ENCODE peak calls at places on chromosomes 7 and 10, in ten cellular contexts. One of them, this sample, is unnamed.

GRCh38 chr10:131933695-131934086 is 32.9 kb downstream of the PPP2R2D start:
- DNase-seq in aorta: no peak
- DNase-seq in effector CD4-positive, alpha-beta T cell: no peak
- DNase-seq in AG04450: no peak
- DNase-seq in left cardiac atrium: no peak
- DNase-seq in D341Med: no peak
- DNase-seq in GM04503: no peak
- DNase-seq in stimulated activated CD8-positive, alpha-beta memory T cell treated with anti-CD3 and anti-CD28 coated beads, Interleukin-2, amount 100 ng/mL, for 48 hours: no peak
- DNase-seq in posterior cingulate gyrus: no peak
- DNase-seq in NCI-H2081: no peak
- DNase-seq in this sample: no peak

GRCh38 chr10:106251573-106251972 is 912.9 kb downstream of the SORCS1 start:
- DNase-seq in posterior cingulate gyrus: no peak
- DNase-seq in AG04450: no peak
- DNase-seq in D341Med: no peak
- DNase-seq in NCI-H2081: no peak
- DNase-seq in aorta: no peak
- DNase-seq in left cardiac atrium: no peak
- DNase-seq in GM04503: no peak
- DNase-seq in effector CD4-positive, alpha-beta T cell: no peak
- DNase-seq in stimulated activated CD8-positive, alpha-beta memory T cell treated with anti-CD3 and anti-CD28 coated beads, Interleukin-2, amount 100 ng/mL, for 48 hours: no peak
- DNase-seq in this sample: no peak

GRCh38 chr7:48899932-48900331 is 24.4 kb upstream of the CDC14C start:
- DNase-seq in effector CD4-positive, alpha-beta T cell: no peak
- DNase-seq in AG04450: no peak
- DNase-seq in aorta: no peak
- DNase-seq in left cardiac atrium: no peak
- DNase-seq in GM04503: no peak
- DNase-seq in posterior cingulate gyrus: no peak
- DNase-seq in D341Med: no peak
- DNase-seq in stimulated activated CD8-positive, alpha-beta memory T cell treated with anti-CD3 and anti-CD28 coated beads, Interleukin-2, amount 100 ng/mL, for 48 hours: no peak
- DNase-seq in NCI-H2081: no peak
- DNase-seq in this sample: no peak

GRCh38 chr10:84244651-84245270 is at the start of gene RGR:
- DNase-seq in AG04450: no peak
- DNase-seq in left cardiac atrium: peak; percentile 45
- DNase-seq in aorta: no peak
- DNase-seq in effector CD4-positive, alpha-beta T cell: no peak
- DNase-seq in stimulated activated CD8-positive, alpha-beta memory T cell treated with anti-CD3 and anti-CD28 coated beads, Interleukin-2, amount 100 ng/mL, for 48 hours: no peak
- DNase-seq in NCI-H2081: no peak
- DNase-seq in posterior cingulate gyrus: peak; percentile 89
- DNase-seq in GM04503: no peak
- DNase-seq in D341Med: peak; percentile 74
- DNase-seq in this sample: no peak

GRCh38 chr7:132941433-132941832 is 140.5 kb downstream of the CHCHD3 start:
- DNase-seq in aorta: no peak
- DNase-seq in D341Med: no peak
- DNase-seq in stimulated activated CD8-positive, alpha-beta memory T cell treated with anti-CD3 and anti-CD28 coated beads, Interleukin-2, amount 100 ng/mL, for 48 hours: no peak
- DNase-seq in posterior cingulate gyrus: no peak
- DNase-seq in NCI-H2081: no peak
- DNase-seq in left cardiac atrium: no peak
- DNase-seq in effector CD4-positive, alpha-beta T cell: no peak
- DNase-seq in AG04450: no peak
- DNase-seq in GM04503: no peak
- DNase-seq in this sample: no peak

GRCh38 chr10:86217386-86218080 is 149.1 kb downstream of the GRID1 start:
- DNase-seq in AG04450: no peak
- DNase-seq in stimulated activated CD8-positive, alpha-beta memory T cell treated with anti-CD3 and anti-CD28 coated beads, Interleukin-2, amount 100 ng/mL, for 48 hours: no peak
- DNase-seq in posterior cingulate gyrus: no peak
- DNase-seq in NCI-H2081: no peak
- DNase-seq in D341Med: no peak
- DNase-seq in effector CD4-positive, alpha-beta T cell: no peak
- DNase-seq in left cardiac atrium: no peak
- DNase-seq in GM04503: no peak
- DNase-seq in aorta: peak; percentile 54
- DNase-seq in this sample: no peak

GRCh38 chr10:29160110-29160669 is 128.7 kb upstream of the LYZL1 start:
- DNase-seq in effector CD4-positive, alpha-beta T cell: no peak
- DNase-seq in aorta: no peak
- DNase-seq in GM04503: peak; percentile 57
- DNase-seq in D341Med: no peak
- DNase-seq in left cardiac atrium: no peak
- DNase-seq in NCI-H2081: no peak
- DNase-seq in stimulated activated CD8-positive, alpha-beta memory T cell treated with anti-CD3 and anti-CD28 coated beads, Interleukin-2, amount 100 ng/mL, for 48 hours: no peak
- DNase-seq in AG04450: no peak
- DNase-seq in posterior cingulate gyrus: no peak
- DNase-seq in this sample: no peak

GRCh38 chr10:114024876-114025609 is 18.6 kb upstream of the ADRB1 start:
- DNase-seq in stimulated activated CD8-positive, alpha-beta memory T cell treated with anti-CD3 and anti-CD28 coated beads, Interleukin-2, amount 100 ng/mL, for 48 hours: no peak
- DNase-seq in GM04503: no peak
- DNase-seq in AG04450: no peak
- DNase-seq in effector CD4-positive, alpha-beta T cell: no peak
- DNase-seq in left cardiac atrium: no peak
- DNase-seq in NCI-H2081: no peak
- DNase-seq in aorta: no peak
- DNase-seq in posterior cingulate gyrus: no peak
- DNase-seq in D341Med: no peak
- DNase-seq in this sample: no peak

GRCh38 chr10:28400176-28400575 is 97.3 kb upstream of the MPP7 start:
- DNase-seq in GM04503: no peak
- DNase-seq in aorta: no peak
- DNase-seq in NCI-H2081: no peak
- DNase-seq in stimulated activated CD8-positive, alpha-beta memory T cell treated with anti-CD3 and anti-CD28 coated beads, Interleukin-2, amount 100 ng/mL, for 48 hours: no peak
- DNase-seq in effector CD4-positive, alpha-beta T cell: no peak
- DNase-seq in AG04450: no peak
- DNase-seq in left cardiac atrium: no peak
- DNase-seq in posterior cingulate gyrus: no peak
- DNase-seq in D341Med: no peak
- DNase-seq in this sample: no peak

GRCh38 chr7:91243591-91244368 is 20.5 kb upstream of the FZD1 start:
- DNase-seq in posterior cingulate gyrus: no peak
- DNase-seq in stimulated activated CD8-positive, alpha-beta memory T cell treated with anti-CD3 and anti-CD28 coated beads, Interleukin-2, amount 100 ng/mL, for 48 hours: no peak
- DNase-seq in aorta: no peak
- DNase-seq in GM04503: no peak
- DNase-seq in effector CD4-positive, alpha-beta T cell: no peak
- DNase-seq in left cardiac atrium: no peak
- DNase-seq in NCI-H2081: no peak
- DNase-seq in AG04450: no peak
- DNase-seq in D341Med: no peak
- DNase-seq in this sample: no peak

GRCh38 chr7:24227603-24228359 is 56.2 kb upstream of the NPY start:
- DNase-seq in AG04450: no peak
- DNase-seq in aorta: no peak
- DNase-seq in stimulated activated CD8-positive, alpha-beta memory T cell treated with anti-CD3 and anti-CD28 coated beads, Interleukin-2, amount 100 ng/mL, for 48 hours: peak; percentile 1
- DNase-seq in NCI-H2081: no peak
- DNase-seq in D341Med: no peak
- DNase-seq in GM04503: no peak
- DNase-seq in posterior cingulate gyrus: no peak
- DNase-seq in left cardiac atrium: no peak
- DNase-seq in effector CD4-positive, alpha-beta T cell: no peak
- DNase-seq in this sample: no peak

GRCh38 chr7:46694058-46694457 is 773.0 kb upstream of the IGFBP3 start:
- DNase-seq in NCI-H2081: no peak
- DNase-seq in effector CD4-positive, alpha-beta T cell: no peak
- DNase-seq in D341Med: no peak
- DNase-seq in left cardiac atrium: no peak
- DNase-seq in stimulated activated CD8-positive, alpha-beta memory T cell treated with anti-CD3 and anti-CD28 coated beads, Interleukin-2, amount 100 ng/mL, for 48 hours: no peak
- DNase-seq in posterior cingulate gyrus: no peak
- DNase-seq in GM04503: no peak
- DNase-seq in AG04450: no peak
- DNase-seq in aorta: no peak
- DNase-seq in this sample: no peak

GRCh38 chr10:92969151-92969550 is 91.4 kb upstream of the CYP26C1 start:
- DNase-seq in effector CD4-positive, alpha-beta T cell: no peak
- DNase-seq in NCI-H2081: no peak
- DNase-seq in GM04503: peak; percentile 24
- DNase-seq in stimulated activated CD8-positive, alpha-beta memory T cell treated with anti-CD3 and anti-CD28 coated beads, Interleukin-2, amount 100 ng/mL, for 48 hours: no peak
- DNase-seq in AG04450: no peak
- DNase-seq in posterior cingulate gyrus: no peak
- DNase-seq in aorta: no peak
- DNase-seq in D341Med: no peak
- DNase-seq in left cardiac atrium: no peak
- DNase-seq in this sample: no peak

GRCh38 chr10:34969171-34969570 is 121.0 kb downstream of the CUL2 start:
- DNase-seq in D341Med: no peak
- DNase-seq in GM04503: no peak
- DNase-seq in stimulated activated CD8-positive, alpha-beta memory T cell treated with anti-CD3 and anti-CD28 coated beads, Interleukin-2, amount 100 ng/mL, for 48 hours: no peak
- DNase-seq in posterior cingulate gyrus: no peak
- DNase-seq in AG04450: no peak
- DNase-seq in left cardiac atrium: no peak
- DNase-seq in aorta: peak; percentile 55
- DNase-seq in effector CD4-positive, alpha-beta T cell: no peak
- DNase-seq in NCI-H2081: no peak
- DNase-seq in this sample: no peak

GRCh38 chr7:35430547-35431153 is 176.8 kb upstream of the TBX20 start:
- DNase-seq in aorta: no peak
- DNase-seq in posterior cingulate gyrus: no peak
- DNase-seq in stimulated activated CD8-positive, alpha-beta memory T cell treated with anti-CD3 and anti-CD28 coated beads, Interleukin-2, amount 100 ng/mL, for 48 hours: no peak
- DNase-seq in left cardiac atrium: no peak
- DNase-seq in AG04450: no peak
- DNase-seq in NCI-H2081: no peak
- DNase-seq in D341Med: no peak
- DNase-seq in effector CD4-positive, alpha-beta T cell: no peak
- DNase-seq in GM04503: no peak
- DNase-seq in this sample: no peak

GRCh38 chr10:133422821-133423771 is 1.3 kb downstream of the SPRN start:
- DNase-seq in left cardiac atrium: no peak
- DNase-seq in effector CD4-positive, alpha-beta T cell: no peak
- DNase-seq in AG04450: no peak
- DNase-seq in aorta: peak; percentile 73
- DNase-seq in NCI-H2081: no peak
- DNase-seq in D341Med: peak; percentile 39
- DNase-seq in stimulated activated CD8-positive, alpha-beta memory T cell treated with anti-CD3 and anti-CD28 coated beads, Interleukin-2, amount 100 ng/mL, for 48 hours: no peak
- DNase-seq in GM04503: no peak
- DNase-seq in posterior cingulate gyrus: no peak
- DNase-seq in this sample: no peak

GRCh38 chr10:97333601-97334369 is 744 bp downstream of the FRAT2 start:
- DNase-seq in AG04450: no peak
- DNase-seq in stimulated activated CD8-positive, alpha-beta memory T cell treated with anti-CD3 and anti-CD28 coated beads, Interleukin-2, amount 100 ng/mL, for 48 hours: no peak
- DNase-seq in posterior cingulate gyrus: peak; percentile 37
- DNase-seq in left cardiac atrium: peak; percentile 66
- DNase-seq in D341Med: peak; percentile 56
- DNase-seq in aorta: peak; percentile 81
- DNase-seq in effector CD4-positive, alpha-beta T cell: no peak
- DNase-seq in GM04503: no peak
- DNase-seq in NCI-H2081: peak; percentile 25
- DNase-seq in this sample: no peak

GRCh38 chr7:45922810-45923209 is 1.7 kb upstream of the IGFBP3 start:
- DNase-seq in posterior cingulate gyrus: no peak
- DNase-seq in NCI-H2081: no peak
- DNase-seq in left cardiac atrium: no peak
- DNase-seq in stimulated activated CD8-positive, alpha-beta memory T cell treated with anti-CD3 and anti-CD28 coated beads, Interleukin-2, amount 100 ng/mL, for 48 hours: no peak
- DNase-seq in D341Med: no peak
- DNase-seq in GM04503: no peak
- DNase-seq in aorta: no peak
- DNase-seq in effector CD4-positive, alpha-beta T cell: no peak
- DNase-seq in AG04450: no peak
- DNase-seq in this sample: no peak